ENCODE peak calls at places on chromosome 9, in six cellular contexts. One of them, this sample, is unnamed.

GRCh38 chr9:137266589-137267453 is 10.7 kb upstream of the TOR4A start:
- DNase-seq in EH: no peak
- DNase-seq in naive B cell: no peak
- DNase-seq in type B pancreatic cell: no peak
- DNase-seq in H9: no peak
- DNase-seq in OCI-LY7: no peak
- DNase-seq in this sample: no peak

GRCh38 chr9:131024978-131025868 is 16.2 kb downstream of the LAMC3 start:
- DNase-seq in naive B cell: no peak
- DNase-seq in type B pancreatic cell: no peak
- DNase-seq in H9: no peak
- DNase-seq in EH: no peak
- DNase-seq in OCI-LY7: no peak
- DNase-seq in this sample: no peak

GRCh38 chr9:136048560-136049411 is 46.3 kb downstream of the NACC2 start:
- DNase-seq in OCI-LY7: no peak
- DNase-seq in EH: no peak
- DNase-seq in type B pancreatic cell: peak
- DNase-seq in naive B cell: no peak
- DNase-seq in H9: no peak
- DNase-seq in this sample: no peak

GRCh38 chr9:304519-305185 is 90.0 kb downstream of the DOCK8 start:
- DNase-seq in EH: peak
- DNase-seq in naive B cell: no peak
- DNase-seq in type B pancreatic cell: no peak
- DNase-seq in H9: peak
- DNase-seq in OCI-LY7: no peak
- DNase-seq in this sample: no peak

GRCh38 chr9:2497666-2498400 is 123.8 kb upstream of the VLDLR start:
- DNase-seq in type B pancreatic cell: no peak
- DNase-seq in H9: no peak
- DNase-seq in EH: no peak
- DNase-seq in OCI-LY7: no peak
- DNase-seq in naive B cell: no peak
- DNase-seq in this sample: no peak

GRCh38 chr9:116101516-116101915 is 52.1 kb upstream of the PAPPA start:
- DNase-seq in naive B cell: no peak
- DNase-seq in EH: peak
- DNase-seq in OCI-LY7: no peak
- DNase-seq in H9: no peak
- DNase-seq in type B pancreatic cell: no peak
- DNase-seq in this sample: no peak

GRCh38 chr9:135520916-135521607 is at the start of gene LCN1:
- DNase-seq in H9: no peak
- DNase-seq in naive B cell: no peak
- DNase-seq in type B pancreatic cell: peak
- DNase-seq in OCI-LY7: no peak
- DNase-seq in EH: no peak
- DNase-seq in this sample: no peak

GRCh38 chr9:92534199-92535159 is 1.3 kb downstream of the ECM2 start:
- DNase-seq in H9: no peak
- DNase-seq in EH: no peak
- DNase-seq in OCI-LY7: no peak
- DNase-seq in type B pancreatic cell: no peak
- DNase-seq in naive B cell: no peak
- DNase-seq in this sample: no peak

GRCh38 chr9:77025146-77025545 is 5.7 kb downstream of the FOXB2 start:
- DNase-seq in EH: no peak
- DNase-seq in type B pancreatic cell: no peak
- DNase-seq in OCI-LY7: no peak
- DNase-seq in H9: no peak
- DNase-seq in naive B cell: no peak
- DNase-seq in this sample: no peak

GRCh38 chr9:102845847-102846246 is 149.3 kb upstream of the CYLC2 start:
- DNase-seq in OCI-LY7: no peak
- DNase-seq in naive B cell: no peak
- DNase-seq in EH: no peak
- DNase-seq in type B pancreatic cell: no peak
- DNase-seq in H9: no peak
- DNase-seq in this sample: no peak

GRCh38 chr9:134551176-134551575 is 90.4 kb upstream of the COL5A1 start:
- DNase-seq in type B pancreatic cell: no peak
- DNase-seq in naive B cell: no peak
- DNase-seq in H9: no peak
- DNase-seq in EH: no peak
- DNase-seq in OCI-LY7: no peak
- DNase-seq in this sample: no peak

GRCh38 chr9:126127591-126127990 is 199.0 kb upstream of the MVB12B start:
- DNase-seq in EH: no peak
- DNase-seq in H9: peak
- DNase-seq in type B pancreatic cell: peak
- DNase-seq in naive B cell: no peak
- DNase-seq in OCI-LY7: no peak
- DNase-seq in this sample: no peak

GRCh38 chr9:104850771-104851170 is 77.2 kb downstream of the ABCA1 start:
- DNase-seq in naive B cell: no peak
- DNase-seq in type B pancreatic cell: no peak
- DNase-seq in EH: peak
- DNase-seq in OCI-LY7: no peak
- DNase-seq in H9: no peak
- DNase-seq in this sample: no peak

GRCh38 chr9:132910376-132910775 is 31.7 kb downstream of the SPACA9 start:
- DNase-seq in OCI-LY7: no peak
- DNase-seq in EH: no peak
- DNase-seq in type B pancreatic cell: no peak
- DNase-seq in naive B cell: no peak
- DNase-seq in H9: no peak
- DNase-seq in this sample: no peak

GRCh38 chr9:112757300-112757883 is 6.8 kb downstream of the SNX30 start:
- DNase-seq in naive B cell: no peak
- DNase-seq in OCI-LY7: no peak
- DNase-seq in H9: no peak
- DNase-seq in type B pancreatic cell: no peak
- DNase-seq in EH: peak
- DNase-seq in this sample: no peak

GRCh38 chr9:129954868-129955550 is 88.0 kb downstream of the FNBP1 start:
- DNase-seq in H9: no peak
- DNase-seq in EH: peak
- DNase-seq in type B pancreatic cell: no peak
- DNase-seq in OCI-LY7: peak
- DNase-seq in naive B cell: no peak
- DNase-seq in this sample: no peak

GRCh38 chr9:100577776-100578448 is at the start of gene CAVIN4:
- DNase-seq in H9: no peak
- DNase-seq in type B pancreatic cell: no peak
- DNase-seq in OCI-LY7: no peak
- DNase-seq in naive B cell: no peak
- DNase-seq in EH: peak
- DNase-seq in this sample: no peak

GRCh38 chr9:21810388-21810787 is 8.0 kb downstream of the MTAP start:
- DNase-seq in EH: peak
- DNase-seq in H9: no peak
- DNase-seq in naive B cell: no peak
- DNase-seq in type B pancreatic cell: no peak
- DNase-seq in OCI-LY7: no peak
- DNase-seq in this sample: no peak

GRCh38 chr9:125255781-125256391 is 5.7 kb upstream of the GAPVD1 start:
- DNase-seq in OCI-LY7: peak
- DNase-seq in EH: no peak
- DNase-seq in type B pancreatic cell: no peak
- DNase-seq in naive B cell: no peak
- DNase-seq in H9: no peak
- DNase-seq in this sample: no peak

GRCh38 chr9:694499-695154 is 146.9 kb upstream of the DMRT1 start:
- DNase-seq in EH: peak
- DNase-seq in OCI-LY7: no peak
- DNase-seq in type B pancreatic cell: no peak
- DNase-seq in H9: no peak
- DNase-seq in naive B cell: no peak
- DNase-seq in this sample: no peak

GRCh38 chr9:74951725-74952151 is 974 bp downstream of the C9orf40 start:
- DNase-seq in OCI-LY7: peak
- DNase-seq in type B pancreatic cell: no peak
- DNase-seq in naive B cell: peak
- DNase-seq in H9: peak
- DNase-seq in EH: peak
- DNase-seq in this sample: peak

GRCh38 chr9:121059998-121060636 is 10.0 kb upstream of the C5 start:
- DNase-seq in H9: no peak
- DNase-seq in OCI-LY7: peak
- DNase-seq in EH: peak
- DNase-seq in type B pancreatic cell: no peak
- DNase-seq in naive B cell: peak
- DNase-seq in this sample: peak

GRCh38 chr9:129352157-129352870 is 174.3 kb upstream of the IER5L start:
- DNase-seq in EH: no peak
- DNase-seq in naive B cell: no peak
- DNase-seq in type B pancreatic cell: no peak
- DNase-seq in OCI-LY7: no peak
- DNase-seq in H9: peak
- DNase-seq in this sample: no peak

GRCh38 chr9:4334439-4334838 is 34.6 kb upstream of the GLIS3 start:
- DNase-seq in naive B cell: no peak
- DNase-seq in H9: peak
- DNase-seq in type B pancreatic cell: no peak
- DNase-seq in EH: no peak
- DNase-seq in OCI-LY7: no peak
- DNase-seq in this sample: peak

GRCh38 chr9:122383992-122384461 is 13.2 kb downstream of the PTGS1 start:
- DNase-seq in naive B cell: no peak
- DNase-seq in EH: peak
- DNase-seq in type B pancreatic cell: no peak
- DNase-seq in H9: no peak
- DNase-seq in OCI-LY7: no peak
- DNase-seq in this sample: peak

GRCh38 chr9:76652894-76653293 is 111.3 kb upstream of the PCA3 start:
- DNase-seq in naive B cell: peak
- DNase-seq in OCI-LY7: peak
- DNase-seq in H9: no peak
- DNase-seq in type B pancreatic cell: no peak
- DNase-seq in EH: peak
- DNase-seq in this sample: no peak

GRCh38 chr9:12817702-12818101 is 42.9 kb downstream of the LURAP1L start:
- DNase-seq in naive B cell: no peak
- DNase-seq in type B pancreatic cell: no peak
- DNase-seq in H9: no peak
- DNase-seq in OCI-LY7: no peak
- DNase-seq in EH: no peak
- DNase-seq in this sample: peak

GRCh38 chr9:120625222-120625621 is 45.3 kb upstream of the CDK5RAP2 start:
- DNase-seq in EH: peak
- DNase-seq in type B pancreatic cell: no peak
- DNase-seq in naive B cell: no peak
- DNase-seq in OCI-LY7: no peak
- DNase-seq in H9: no peak
- DNase-seq in this sample: no peak

GRCh38 chr9:113592806-113593575 is 129.5 kb downstream of the RGS3 start:
- DNase-seq in H9: no peak
- DNase-seq in EH: no peak
- DNase-seq in type B pancreatic cell: no peak
- DNase-seq in naive B cell: no peak
- DNase-seq in OCI-LY7: no peak
- DNase-seq in this sample: no peak

GRCh38 chr9:76800901-76801300 is 36.7 kb downstream of the PCA3 start:
- DNase-seq in naive B cell: no peak
- DNase-seq in OCI-LY7: no peak
- DNase-seq in EH: no peak
- DNase-seq in H9: no peak
- DNase-seq in type B pancreatic cell: no peak
- DNase-seq in this sample: no peak

This sample was measured in SW480.